ENCODE peak calls at places on chromosomes 16 and 17, in ten cellular contexts. T is fibroblast of lung; R is HepG2; L is D721Med; M is iris pigment epithelial cell; H is stimulated activated CD8-positive, alpha-beta memory T cell treated with anti-CD3 and anti-CD28 coated beads, Interleukin-7, amount 100 ng/mL, for 1 hour; G is HTR-8/SVneo; O is naive thymus-derived CD4-positive, alpha-beta T cell; V is GM23248; J is skeletal muscle cell. D is an unnamed sample.

GRCh38 chr16:76335187-76335974 is 58.2 kb downstream of the CNTNAP4 start:
- DNase-seq in V (no peak), T (no peak), M (no peak), G (no peak), L (no peak), R (no peak), H (no peak), O (no peak), J (no peak), D (no peak)

GRCh38 chr16:82137819-82138177 is 32.2 kb downstream of the MPHOSPH6 start:
- DNase-seq in M (no peak), J (no peak), H (no peak), G (no peak), R (no peak), T (no peak), O (no peak), L (no peak), V (no peak), D (no peak)

GRCh38 chr17:40556884-40557414 is 8.3 kb downstream of the CCR7 start:
- DNase-seq in G (no peak), J (no peak), V (no peak), H (no peak), O (no peak), T (no peak), M (no peak), L (no peak), R (no peak), D (no peak)

GRCh38 chr17:82275326-82275725 is 1.8 kb upstream of the CSNK1D start:
- DNase-seq in R (no peak), J (no peak), T (no peak), L (no peak), M (no peak), V (no peak), O (no peak), G (no peak), H (no peak), D (no peak)

GRCh38 chr17:9432867-9433495 is 142.6 kb downstream of the STX8 start:
- DNase-seq in L (no peak), V (peak), O (no peak), T (peak), H (no peak), G (no peak), J (peak), M (peak), R (no peak), D (no peak)

GRCh38 chr16:30108059-30108855 is 5.1 kb downstream of the GDPD3 start:
- DNase-seq in H (no peak), L (no peak), O (no peak), V (no peak), J (no peak), G (no peak), T (no peak), M (no peak), R (no peak), D (no peak)

GRCh38 chr16:84832488-84833141 is 12.8 kb downstream of the CRISPLD2 start:
- DNase-seq in V (peak), H (no peak), T (peak), M (peak), R (no peak), G (no peak), L (no peak), O (no peak), J (peak), D (no peak)

GRCh38 chr17:16085066-16085699 is 85.6 kb downstream of the TTC19 start:
- DNase-seq in L (no peak), H (no peak), M (peak), O (no peak), G (no peak), T (peak), V (peak), R (no peak), J (peak), D (no peak)

GRCh38 chr16:35714665-35715064 is 2255.3 kb downstream of the TP53TG3F start:
- DNase-seq in J (no peak), O (no peak), R (no peak), G (no peak), T (no peak), L (no peak), H (no peak), M (no peak), V (no peak), D (no peak)

GRCh38 chr16:47644166-47644565 is 183.0 kb downstream of the PHKB start:
- DNase-seq in J (peak), M (peak), H (no peak), V (peak), L (no peak), T (peak), G (no peak), O (no peak), R (no peak), D (no peak)

GRCh38 chr16:9437115-9437514 is 345.7 kb downstream of the HAPSTR1 start:
- DNase-seq in T (no peak), H (no peak), J (no peak), O (no peak), R (peak), G (no peak), L (no peak), M (no peak), V (no peak), D (no peak)